ENCODE peak calls at places on chromosomes 13 and 19, in seven cellular contexts. L, O, I, R, U, Z and F are unnamed samples.

GRCh38 chr13:71860547-71861131 is 6.4 kb downstream of the DACH1 start:
- DNase-seq in L (no peak), O (no peak), I (no peak), R (no peak), U (no peak), Z (no peak), F (no peak)

GRCh38 chr19:13355356-13355755 is 150.9 kb downstream of the CACNA1A start:
- DNase-seq in L (no peak), O (no peak), I (no peak), R (no peak), U (no peak), Z (no peak), F (no peak)

GRCh38 chr19:19120308-19121156 is 17.7 kb downstream of the TMEM161A start:
- DNase-seq in L (no peak), O (peak), I (peak), R (no peak), U (no peak), Z (no peak), F (no peak)

GRCh38 chr19:51020988-51021651 is 1.6 kb upstream of the KLK10 start:
- DNase-seq in L (no peak), O (peak), I (no peak), R (peak), U (peak), Z (no peak), F (no peak)

GRCh38 chr13:106484755-106485193 is 50.7 kb downstream of the EFNB2 start:
- DNase-seq in L (no peak), O (no peak), I (no peak), R (no peak), U (no peak), Z (no peak), F (no peak)

GRCh38 chr13:99406799-99407201 is 94.5 kb upstream of the TM9SF2 start:
- DNase-seq in L (no peak), O (no peak), I (no peak), R (no peak), U (no peak), Z (no peak), F (no peak)

GRCh38 chr19:35063940-35064818 is 22.7 kb downstream of the HPN start:
- DNase-seq in L (no peak), O (peak), I (peak), R (no peak), U (peak), Z (no peak), F (no peak)

GRCh38 chr13:25659091-25659502 is 287.3 kb downstream of the ATP8A2 start:
- DNase-seq in L (no peak), O (no peak), I (no peak), R (no peak), U (no peak), Z (no peak), F (no peak)

GRCh38 chr13:113425931-113426590 is 27.2 kb downstream of the ADPRHL1 start:
- DNase-seq in L (no peak), O (no peak), I (no peak), R (no peak), U (peak), Z (no peak), F (no peak)

GRCh38 chr19:54114340-54114826 is 1.1 kb downstream of the TFPT start:
- DNase-seq in L (no peak), O (peak), I (no peak), R (no peak), U (peak), Z (no peak), F (no peak)

GRCh38 chr13:76637651-76638111 is 248.5 kb downstream of the KCTD12 start:
- DNase-seq in L (no peak), O (peak), I (no peak), R (no peak), U (no peak), Z (no peak), F (no peak)

GRCh38 chr19:14091086-14091884 is 734 bp upstream of the SAMD1 start:
- DNase-seq in L (peak), O (peak), I (peak), R (no peak), U (peak), Z (peak), F (no peak)

GRCh38 chr13:90950134-90950533 is 397.4 kb upstream of the MIR17HG start:
- DNase-seq in L (no peak), O (no peak), I (no peak), R (no peak), U (no peak), Z (no peak), F (no peak)

GRCh38 chr13:33642374-33643065 is 175.4 kb upstream of the RFC3 start:
- DNase-seq in L (peak), O (peak), I (no peak), R (no peak), U (no peak), Z (no peak), F (peak)

GRCh38 chr13:46630419-46631183 is 77.6 kb downstream of the LRCH1 start:
- DNase-seq in L (no peak), O (no peak), I (no peak), R (no peak), U (no peak), Z (no peak), F (no peak)

GRCh38 chr13:71964491-71965108 is 97.6 kb upstream of the DACH1 start:
- DNase-seq in L (no peak), O (no peak), I (no peak), R (no peak), U (peak), Z (no peak), F (no peak)

GRCh38 chr19:11446652-11447301 is 11.3 kb downstream of the PRKCSH start:
- DNase-seq in L (no peak), O (no peak), I (no peak), R (no peak), U (no peak), Z (peak), F (no peak)

GRCh38 chr13:93794197-93794885 is 567.7 kb downstream of the GPC6 start:
- DNase-seq in L (no peak), O (no peak), I (peak), R (no peak), U (no peak), Z (no peak), F (no peak)

GRCh38 chr19:57829316-57829715 is 783 bp upstream of the ZNF587B start:
- DNase-seq in L (no peak), O (no peak), I (no peak), R (no peak), U (no peak), Z (no peak), F (no peak)

GRCh38 chr13:32150794-32151193 is 119.2 kb downstream of the FRY start:
- DNase-seq in L (no peak), O (peak), I (no peak), R (no peak), U (no peak), Z (no peak), F (no peak)

GRCh38 chr13:20721454-20722357 is 18.2 kb downstream of the IL17D start:
- DNase-seq in L (no peak), O (peak), I (no peak), R (no peak), U (peak), Z (no peak), F (no peak)

GRCh38 chr19:1266116-1266817 is 2.9 kb upstream of the CIRBP start:
- DNase-seq in L (no peak), O (peak), I (peak), R (no peak), U (peak), Z (peak), F (no peak)

GRCh38 chr19:49689133-49690072 is at the start of gene ADM5:
- DNase-seq in L (no peak), O (no peak), I (peak), R (no peak), U (no peak), Z (no peak), F (peak)

GRCh38 chr13:89988206-89988605 is 1359.3 kb upstream of the MIR17HG start:
- DNase-seq in L (no peak), O (no peak), I (no peak), R (no peak), U (no peak), Z (no peak), F (no peak)

GRCh38 chr13:19818223-19818842 is 35.6 kb upstream of the PSPC1 start:
- DNase-seq in L (no peak), O (no peak), I (peak), R (no peak), U (no peak), Z (no peak), F (no peak)

GRCh38 chr19:43618921-43619261 is 538 bp downstream of the ZNF428 start:
- DNase-seq in L (no peak), O (no peak), I (peak), R (no peak), U (no peak), Z (no peak), F (no peak)

GRCh38 chr19:13459351-13459750 is 46.9 kb downstream of the CACNA1A start:
- DNase-seq in L (no peak), O (no peak), I (no peak), R (no peak), U (no peak), Z (peak), F (no peak)

GRCh38 chr19:18290250-18291018 is 9.0 kb upstream of the JUND start:
- DNase-seq in L (no peak), O (no peak), I (peak), R (no peak), U (no peak), Z (no peak), F (no peak)

GRCh38 chr19:5303208-5303607 is 37.4 kb downstream of the PTPRS start:
- DNase-seq in L (no peak), O (no peak), I (no peak), R (no peak), U (no peak), Z (no peak), F (no peak)

GRCh38 chr19:49437231-49437630 is 4.1 kb downstream of the SLC17A7 start:
- DNase-seq in L (no peak), O (no peak), I (no peak), R (no peak), U (no peak), Z (peak), F (no peak)

GRCh38 chr13:113650731-113651148 is 7.3 kb downstream of the ATP4B start:
- DNase-seq in L (no peak), O (no peak), I (no peak), R (no peak), U (no peak), Z (no peak), F (no peak)

GRCh38 chr19:49343127-49343526 is 7.9 kb downstream of the CD37 start:
- DNase-seq in L (no peak), O (no peak), I (no peak), R (no peak), U (no peak), Z (no peak), F (peak)

GRCh38 chr13:113102727-113103126 is 2.9 kb upstream of the F7 start:
- DNase-seq in L (no peak), O (no peak), I (no peak), R (no peak), U (no peak), Z (no peak), F (no peak)

GRCh38 chr19:54310543-54310942 is 2.4 kb downstream of the LILRA5 start:
- DNase-seq in L (no peak), O (no peak), I (no peak), R (no peak), U (no peak), Z (no peak), F (no peak)

GRCh38 chr13:66556306-66556705 is 673.8 kb downstream of the PCDH9 start:
- DNase-seq in L (no peak), O (peak), I (no peak), R (no peak), U (no peak), Z (no peak), F (no peak)